ENCODE peak calls at places on chromosomes 2 and 18, in six cellular contexts. Y is B cell, M is AG04450, E is fibroblast of pulmonary artery, G is CD14-positive monocyte, D is lower leg skin. P is an unnamed sample.

GRCh38 chr2:10346929-10347558 is 44.3 kb downstream of the HPCAL1 start:
- DNase-seq in G (no peak), E (no peak), M (no peak), D (no peak), Y (no peak), P (peak; percentile 66)

GRCh38 chr2:44981714-44982108 is 27.5 kb downstream of the SIX2 start:
- DNase-seq in D (peak; percentile 69), M (peak; percentile 55), G (peak; percentile 60), E (peak; percentile 86), Y (peak; percentile 74), P (no peak)

GRCh38 chr2:190972846-190973245 is 41.1 kb downstream of the STAT1 start:
- DNase-seq in E (peak; percentile 36), G (no peak), D (no peak), M (no peak), Y (no peak), P (no peak)

GRCh38 chr2:161250864-161251436 is 57.3 kb upstream of the PSMD14 start:
- DNase-seq in D (no peak), E (peak; percentile 59), G (no peak), M (no peak), Y (peak; percentile 21), P (no peak)

GRCh38 chr2:172196768-172197322 is 94.1 kb upstream of the DLX2 start:
- DNase-seq in Y (no peak), D (peak; percentile 69), E (no peak), M (no peak), G (peak; percentile 83), P (no peak)

GRCh38 chr2:3343012-3343411 is 34.6 kb downstream of the EIPR1 start:
- DNase-seq in G (no peak), M (no peak), Y (no peak), D (no peak), E (no peak), P (no peak)

GRCh38 chr2:201322772-201323171 is 34.4 kb downstream of the FLACC1 start:
- DNase-seq in D (no peak), Y (no peak), E (no peak), M (no peak), G (no peak), P (no peak)

GRCh38 chr2:214706986-214707385 is 102.5 kb downstream of the BARD1 start:
- DNase-seq in E (peak; percentile 62), Y (no peak), G (no peak), D (no peak), M (no peak), P (no peak)

GRCh38 chr2:46971914-46972313 is 56.3 kb upstream of the MCFD2 start:
- DNase-seq in M (no peak), E (no peak), D (no peak), Y (no peak), G (no peak), P (no peak)

GRCh38 chr18:24369420-24369819 is 28.2 kb downstream of the OSBPL1A start:
- DNase-seq in E (no peak), Y (no peak), M (no peak), D (no peak), G (no peak), P (no peak)

GRCh38 chr18:3451989-3452749 is 2.2 kb downstream of the TGIF1 start:
- DNase-seq in D (peak; percentile 62), E (peak; percentile 81), G (no peak), Y (no peak), M (no peak), P (no peak)

GRCh38 chr18:13720123-13720522 is 6.2 kb downstream of the FAM210A start:
- DNase-seq in M (no peak), G (no peak), Y (no peak), E (no peak), D (no peak), P (no peak)

GRCh38 chr2:135043345-135043744 is 3.9 kb downstream of the MAP3K19 start:
- DNase-seq in E (no peak), Y (no peak), M (no peak), G (no peak), D (no peak), P (no peak)
- TF ChIP-seq CTCF in E (peak; percentile 47), Y (peak; percentile 65), M (peak; percentile 51), G (peak; percentile 70), D (no peak), P (peak; percentile 65)

GRCh38 chr18:48541747-48542108 is 2.9 kb downstream of the CTIF start:
- DNase-seq in M (no peak), G (no peak), Y (no peak), D (no peak), E (no peak), P (no peak)

GRCh38 chr18:48538531-48539405 is at the start of gene CTIF:
- DNase-seq in D (peak; percentile 99), E (peak; percentile 98), Y (peak; percentile 84), G (peak; percentile 77), M (peak; percentile 87), P (peak; percentile 98)

GRCh38 chr18:48539406-48540328 is 836 bp downstream of the CTIF start:
- DNase-seq in D (peak; percentile 27), Y (peak; percentile 59), G (no peak), M (no peak), E (peak; percentile 62), P (no peak)

GRCh38 chr18:48541026-48541746 is 2.4 kb downstream of the CTIF start:
- DNase-seq in Y (peak; percentile 53), D (peak; percentile 50), M (no peak), G (peak; percentile 66), E (peak; percentile 76), P (no peak)

GRCh38 chr18:48540329-48541025 is 1.6 kb downstream of the CTIF start:
- DNase-seq in Y (peak; percentile 69), G (peak; percentile 49), E (peak; percentile 60), D (peak; percentile 60), M (no peak), P (peak; percentile 96)
- TF ChIP-seq CTCF in Y (no peak), G (peak; percentile 17), E (peak; percentile 15), D (no peak), M (peak; percentile 25), P (peak; percentile 60)

GRCh38 chr2:156064540-156064939 is 268.0 kb downstream of the NR4A2 start:
- DNase-seq in G (no peak), D (no peak), M (no peak), Y (no peak), E (no peak), P (no peak)

GRCh38 chr2:156065912-156066311 is 266.6 kb downstream of the NR4A2 start:
- DNase-seq in E (no peak), D (no peak), M (no peak), Y (no peak), G (no peak), P (no peak)
- TF ChIP-seq CTCF in E (no peak), D (no peak), M (no peak), Y (no peak), G (no peak), P (no peak)

GRCh38 chr2:238151628-238152235 is 7.0 kb upstream of the ERFE start:
- DNase-seq in M (no peak), E (no peak), Y (no peak), G (no peak), D (no peak), P (no peak)

GRCh38 chr2:238155051-238155760 is 3.6 kb upstream of the ERFE start:
- DNase-seq in G (no peak), M (peak; percentile 83), Y (no peak), D (no peak), E (peak; percentile 88), P (peak; percentile 62)

GRCh38 chr2:238154570-238154969 is 4.2 kb upstream of the ERFE start:
- DNase-seq in M (no peak), G (no peak), E (no peak), Y (no peak), D (no peak), P (peak; percentile 61)

GRCh38 chr2:238151205-238151604 is 7.6 kb upstream of the ERFE start:
- DNase-seq in Y (no peak), M (no peak), D (no peak), E (no peak), G (no peak), P (no peak)

GRCh38 chr2:238152811-238153688 is 5.7 kb upstream of the ERFE start:
- DNase-seq in Y (no peak), D (no peak), E (no peak), G (no peak), M (no peak), P (no peak)
- TF ChIP-seq CTCF in Y (no peak), D (no peak), E (peak; percentile 4), G (peak; percentile 23), M (peak; percentile 13), P (peak; percentile 60)

GRCh38 chr2:37689751-37690150 is 18.3 kb upstream of the CDC42EP3 start:
- DNase-seq in E (no peak), Y (no peak), G (no peak), D (no peak), M (no peak), P (no peak)

GRCh38 chr2:37688771-37689468 is 17.5 kb upstream of the CDC42EP3 start:
- DNase-seq in Y (no peak), E (peak; percentile 95), D (no peak), M (peak; percentile 80), G (no peak), P (no peak)

GRCh38 chr2:37683926-37684780 is 12.7 kb upstream of the CDC42EP3 start:
- DNase-seq in Y (no peak), G (no peak), E (no peak), M (no peak), D (no peak), P (no peak)

GRCh38 chr2:37684809-37685208 is 13.4 kb upstream of the CDC42EP3 start:
- DNase-seq in M (no peak), E (no peak), G (no peak), Y (no peak), D (no peak), P (no peak)

GRCh38 chr2:37686792-37687595 is 15.6 kb upstream of the CDC42EP3 start:
- DNase-seq in D (no peak), G (no peak), E (no peak), M (no peak), Y (no peak), P (no peak)
- TF ChIP-seq CTCF in D (no peak), G (no peak), E (no peak), M (no peak), Y (no peak), P (no peak)

GRCh38 chr2:234099266-234099665 is 48.8 kb downstream of the SPP2 start:
- DNase-seq in E (no peak), D (no peak), G (no peak), M (no peak), Y (peak; percentile 56), P (no peak)

GRCh38 chr2:234098675-234099195 is 48.2 kb downstream of the SPP2 start:
- DNase-seq in M (no peak), Y (peak; percentile 28), E (no peak), D (no peak), G (no peak), P (no peak)

GRCh38 chr2:234100686-234101085 is 50.2 kb downstream of the SPP2 start:
- DNase-seq in E (no peak), D (no peak), M (no peak), Y (no peak), G (no peak), P (no peak)

GRCh38 chr2:234107861-234108260 is 57.4 kb downstream of the SPP2 start:
- DNase-seq in M (no peak), E (no peak), G (no peak), D (no peak), Y (no peak), P (no peak)

GRCh38 chr2:234102112-234102511 is 51.6 kb downstream of the SPP2 start:
- DNase-seq in D (no peak), Y (no peak), G (no peak), E (no peak), M (no peak), P (no peak)
- TF ChIP-seq CTCF in D (no peak), Y (no peak), G (no peak), E (no peak), M (no peak), P (no peak)

P was measured in chondrocyte.